ENCODE peak calls at places on chromosomes 3 and 15, in ten cellular contexts. One of them, this sample, is unnamed. For H3K27me3, the result is how much of the 10 kb centered on the place peaks cover.

GRCh38 chr15:57962887-57963286 is 102.6 kb downstream of the ALDH1A2 start:
- DNase-seq in GM23248: no peak
- DNase-seq in effector memory CD4-positive, alpha-beta T cell: no peak
- DNase-seq in K562: no peak
- DNase-seq in Panc1: no peak
- DNase-seq in left ventricle myocardium inferior: no peak
- DNase-seq in cardiac muscle cell: no peak
- DNase-seq in mammary epithelial cell: peak
- DNase-seq in neural progenitor cell: no peak
- DNase-seq in foreskin keratinocyte: peak
- DNase-seq in this sample: no peak

GRCh38 chr3:65928110-65928509 is 110.6 kb downstream of the MAGI1 start:
- DNase-seq in GM23248: no peak
- DNase-seq in effector memory CD4-positive, alpha-beta T cell: no peak
- DNase-seq in K562: no peak
- DNase-seq in Panc1: no peak
- DNase-seq in left ventricle myocardium inferior: no peak
- DNase-seq in cardiac muscle cell: no peak
- DNase-seq in mammary epithelial cell: no peak
- DNase-seq in neural progenitor cell: no peak
- DNase-seq in foreskin keratinocyte: no peak
- DNase-seq in this sample: no peak

GRCh38 chr15:40936709-40937666 is 7.8 kb downstream of the DLL4 start:
- DNase-seq in GM23248: peak
- DNase-seq in effector memory CD4-positive, alpha-beta T cell: no peak
- DNase-seq in K562: no peak
- DNase-seq in Panc1: no peak
- DNase-seq in left ventricle myocardium inferior: no peak
- DNase-seq in cardiac muscle cell: no peak
- DNase-seq in mammary epithelial cell: no peak
- DNase-seq in neural progenitor cell: peak
- DNase-seq in foreskin keratinocyte: no peak
- DNase-seq in this sample: no peak

GRCh38 chr3:176840604-176841287 is 356.5 kb downstream of the TBL1XR1 start:
- DNase-seq in GM23248: no peak
- DNase-seq in effector memory CD4-positive, alpha-beta T cell: no peak
- DNase-seq in K562: no peak
- DNase-seq in Panc1: no peak
- DNase-seq in left ventricle myocardium inferior: no peak
- DNase-seq in cardiac muscle cell: no peak
- DNase-seq in mammary epithelial cell: no peak
- DNase-seq in neural progenitor cell: no peak
- DNase-seq in foreskin keratinocyte: no peak
- DNase-seq in this sample: no peak

GRCh38 chr3:59247402-59247841 is 197.6 kb upstream of the CFAP20DC start:
- DNase-seq in GM23248: no peak
- DNase-seq in effector memory CD4-positive, alpha-beta T cell: no peak
- DNase-seq in K562: no peak
- DNase-seq in Panc1: no peak
- DNase-seq in left ventricle myocardium inferior: no peak
- DNase-seq in cardiac muscle cell: no peak
- DNase-seq in mammary epithelial cell: peak
- DNase-seq in neural progenitor cell: no peak
- DNase-seq in foreskin keratinocyte: peak
- DNase-seq in this sample: no peak

GRCh38 chr3:194273396-194274310 is 77.5 kb downstream of the CPN2 start:
- DNase-seq in GM23248: no peak
- DNase-seq in effector memory CD4-positive, alpha-beta T cell: no peak
- DNase-seq in K562: no peak
- DNase-seq in Panc1: no peak
- DNase-seq in left ventricle myocardium inferior: no peak
- DNase-seq in cardiac muscle cell: no peak
- DNase-seq in mammary epithelial cell: no peak
- DNase-seq in neural progenitor cell: no peak
- DNase-seq in foreskin keratinocyte: no peak
- DNase-seq in this sample: no peak

GRCh38 chr15:65306551-65306950 is 2.1 kb downstream of the RNU5B-1 start:
- DNase-seq in GM23248: no peak
- DNase-seq in effector memory CD4-positive, alpha-beta T cell: no peak
- DNase-seq in K562: no peak
- DNase-seq in Panc1: no peak
- DNase-seq in left ventricle myocardium inferior: no peak
- DNase-seq in cardiac muscle cell: no peak
- DNase-seq in mammary epithelial cell: no peak
- DNase-seq in neural progenitor cell: no peak
- DNase-seq in foreskin keratinocyte: no peak
- DNase-seq in this sample: no peak

GRCh38 chr3:147405552-147406254 is 640 bp downstream of the ZIC4 start:
- DNase-seq in GM23248: no peak
- DNase-seq in effector memory CD4-positive, alpha-beta T cell: no peak
- DNase-seq in K562: no peak
- DNase-seq in Panc1: no peak
- DNase-seq in left ventricle myocardium inferior: no peak
- DNase-seq in cardiac muscle cell: no peak
- DNase-seq in mammary epithelial cell: no peak
- DNase-seq in neural progenitor cell: peak
- DNase-seq in foreskin keratinocyte: no peak
- DNase-seq in this sample: no peak

GRCh38 chr15:63052961-63053698 is 10.6 kb downstream of the TPM1 start:
- DNase-seq in GM23248: peak
- DNase-seq in effector memory CD4-positive, alpha-beta T cell: no peak
- DNase-seq in K562: no peak
- DNase-seq in Panc1: no peak
- DNase-seq in left ventricle myocardium inferior: peak
- DNase-seq in cardiac muscle cell: peak
- DNase-seq in mammary epithelial cell: no peak
- DNase-seq in neural progenitor cell: peak
- DNase-seq in foreskin keratinocyte: no peak
- DNase-seq in this sample: no peak

GRCh38 chr3:139225551-139225950 is 118.3 kb upstream of the MRPS22 start:
- DNase-seq in GM23248: peak
- DNase-seq in effector memory CD4-positive, alpha-beta T cell: no peak
- DNase-seq in K562: no peak
- DNase-seq in Panc1: no peak
- DNase-seq in left ventricle myocardium inferior: no peak
- DNase-seq in cardiac muscle cell: no peak
- DNase-seq in mammary epithelial cell: peak
- DNase-seq in neural progenitor cell: no peak
- DNase-seq in foreskin keratinocyte: no peak
- DNase-seq in this sample: no peak

GRCh38 chr3:126509565-126510322 is 7.8 kb downstream of the UROC1 start:
- DNase-seq in GM23248: no peak
- DNase-seq in effector memory CD4-positive, alpha-beta T cell: no peak
- DNase-seq in K562: no peak
- DNase-seq in Panc1: no peak
- DNase-seq in left ventricle myocardium inferior: no peak
- DNase-seq in cardiac muscle cell: no peak
- DNase-seq in mammary epithelial cell: peak
- DNase-seq in neural progenitor cell: no peak
- DNase-seq in foreskin keratinocyte: no peak
- DNase-seq in this sample: no peak

GRCh38 chr3:104805508-104805907 is 561.2 kb upstream of the ALCAM start:
- DNase-seq in GM23248: no peak
- DNase-seq in effector memory CD4-positive, alpha-beta T cell: no peak
- DNase-seq in K562: no peak
- DNase-seq in Panc1: no peak
- DNase-seq in left ventricle myocardium inferior: no peak
- DNase-seq in cardiac muscle cell: no peak
- DNase-seq in mammary epithelial cell: no peak
- DNase-seq in neural progenitor cell: no peak
- DNase-seq in foreskin keratinocyte: no peak
- DNase-seq in this sample: no peak

GRCh38 chr3:54353547-54354339 is 231.4 kb downstream of the CACNA2D3 start:
- DNase-seq in GM23248: no peak
- DNase-seq in effector memory CD4-positive, alpha-beta T cell: no peak
- DNase-seq in K562: no peak
- DNase-seq in Panc1: no peak
- DNase-seq in left ventricle myocardium inferior: peak
- DNase-seq in cardiac muscle cell: no peak
- DNase-seq in mammary epithelial cell: no peak
- DNase-seq in neural progenitor cell: no peak
- DNase-seq in foreskin keratinocyte: no peak
- DNase-seq in this sample: no peak

GRCh38 chr15:70151008-70151407 is 53.3 kb upstream of the TLE3 start:
- DNase-seq in GM23248: no peak
- DNase-seq in effector memory CD4-positive, alpha-beta T cell: no peak
- DNase-seq in K562: no peak
- DNase-seq in Panc1: no peak
- DNase-seq in left ventricle myocardium inferior: no peak
- DNase-seq in cardiac muscle cell: no peak
- DNase-seq in mammary epithelial cell: no peak
- DNase-seq in neural progenitor cell: no peak
- DNase-seq in foreskin keratinocyte: no peak
- DNase-seq in this sample: no peak

GRCh38 chr15:35206060-35206675 is 121.1 kb upstream of the NANOGP8 start:
- DNase-seq in GM23248: no peak
- DNase-seq in effector memory CD4-positive, alpha-beta T cell: no peak
- DNase-seq in K562: peak
- DNase-seq in Panc1: peak
- DNase-seq in left ventricle myocardium inferior: no peak
- DNase-seq in cardiac muscle cell: no peak
- DNase-seq in mammary epithelial cell: peak
- DNase-seq in neural progenitor cell: peak
- DNase-seq in foreskin keratinocyte: no peak
- DNase-seq in this sample: no peak

GRCh38 chr3:28667646-28668376 is 319.2 kb upstream of the AZI2 start:
- DNase-seq in GM23248: peak
- DNase-seq in effector memory CD4-positive, alpha-beta T cell: no peak
- DNase-seq in K562: peak
- DNase-seq in Panc1: peak
- DNase-seq in left ventricle myocardium inferior: peak
- DNase-seq in cardiac muscle cell: peak
- DNase-seq in mammary epithelial cell: peak
- DNase-seq in neural progenitor cell: peak
- DNase-seq in foreskin keratinocyte: peak
- DNase-seq in this sample: no peak

GRCh38 chr3:195460355-195460754 is 17.5 kb upstream of the ACAP2 start:
- DNase-seq in GM23248: no peak
- DNase-seq in effector memory CD4-positive, alpha-beta T cell: no peak
- DNase-seq in K562: peak
- DNase-seq in Panc1: no peak
- DNase-seq in left ventricle myocardium inferior: no peak
- DNase-seq in cardiac muscle cell: no peak
- DNase-seq in mammary epithelial cell: no peak
- DNase-seq in neural progenitor cell: no peak
- DNase-seq in foreskin keratinocyte: no peak
- DNase-seq in this sample: no peak

GRCh38 chr3:94811836-94812235 is 749.0 kb downstream of the NSUN3 start:
- DNase-seq in GM23248: no peak
- DNase-seq in effector memory CD4-positive, alpha-beta T cell: no peak
- DNase-seq in K562: no peak
- DNase-seq in Panc1: no peak
- DNase-seq in left ventricle myocardium inferior: no peak
- DNase-seq in cardiac muscle cell: no peak
- DNase-seq in mammary epithelial cell: no peak
- DNase-seq in neural progenitor cell: no peak
- DNase-seq in foreskin keratinocyte: no peak
- DNase-seq in this sample: no peak

GRCh38 chr3:169552533-169552932 is 111.0 kb downstream of the MECOM start:
- DNase-seq in GM23248: no peak
- DNase-seq in effector memory CD4-positive, alpha-beta T cell: no peak
- DNase-seq in K562: no peak
- DNase-seq in Panc1: no peak
- DNase-seq in left ventricle myocardium inferior: no peak
- DNase-seq in cardiac muscle cell: no peak
- DNase-seq in mammary epithelial cell: peak
- DNase-seq in neural progenitor cell: no peak
- DNase-seq in foreskin keratinocyte: no peak
- DNase-seq in this sample: no peak
- H3K27me3 ChIP-seq in GM23248: under half
- H3K27me3 ChIP-seq in effector memory CD4-positive, alpha-beta T cell: under half
- H3K27me3 ChIP-seq in K562: under half
- H3K27me3 ChIP-seq in Panc1: under half
- H3K27me3 ChIP-seq in left ventricle myocardium inferior: under half
- H3K27me3 ChIP-seq in cardiac muscle cell: under half
- H3K27me3 ChIP-seq in mammary epithelial cell: under half
- H3K27me3 ChIP-seq in neural progenitor cell: under half
- H3K27me3 ChIP-seq in foreskin keratinocyte: under half
- H3K27me3 ChIP-seq in this sample: under half

DNA sequence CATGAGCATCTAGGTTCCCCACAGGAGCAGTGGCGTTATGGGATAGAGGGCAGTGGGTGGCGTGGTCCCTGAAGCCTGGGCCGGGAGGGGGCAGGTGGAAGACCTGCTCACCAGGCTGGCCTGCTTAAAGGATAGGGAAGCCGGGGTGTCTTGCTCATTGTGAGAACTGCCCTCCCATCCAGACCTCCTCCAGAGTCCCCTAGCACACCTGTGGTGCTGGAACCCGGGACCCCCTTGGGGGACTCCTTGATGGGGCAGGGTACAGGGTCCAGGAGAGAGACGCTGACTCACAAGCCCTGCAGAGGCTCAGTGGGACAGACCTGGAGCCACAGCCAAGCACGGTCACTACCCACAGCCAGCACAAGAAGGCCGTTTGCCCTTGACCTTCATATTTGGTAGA is 2.8 kb upstream of the RHCG start:
- DNase-seq in GM23248: no peak
- DNase-seq in effector memory CD4-positive, alpha-beta T cell: no peak
- DNase-seq in K562: no peak
- DNase-seq in Panc1: no peak
- DNase-seq in left ventricle myocardium inferior: no peak
- DNase-seq in cardiac muscle cell: no peak
- DNase-seq in mammary epithelial cell: no peak
- DNase-seq in neural progenitor cell: no peak
- DNase-seq in foreskin keratinocyte: no peak
- DNase-seq in this sample: no peak
- H3K27me3 ChIP-seq in GM23248: half or more
- H3K27me3 ChIP-seq in effector memory CD4-positive, alpha-beta T cell: under half
- H3K27me3 ChIP-seq in K562: half or more
- H3K27me3 ChIP-seq in Panc1: under half
- H3K27me3 ChIP-seq in left ventricle myocardium inferior: half or more
- H3K27me3 ChIP-seq in cardiac muscle cell: half or more
- H3K27me3 ChIP-seq in mammary epithelial cell: under half
- H3K27me3 ChIP-seq in neural progenitor cell: half or more
- H3K27me3 ChIP-seq in foreskin keratinocyte: under half
- H3K27me3 ChIP-seq in this sample: under half

GRCh38 chr3:178336336-178336735 is 199.9 kb upstream of the KCNMB2 start:
- DNase-seq in GM23248: no peak
- DNase-seq in effector memory CD4-positive, alpha-beta T cell: no peak
- DNase-seq in K562: no peak
- DNase-seq in Panc1: no peak
- DNase-seq in left ventricle myocardium inferior: no peak
- DNase-seq in cardiac muscle cell: no peak
- DNase-seq in mammary epithelial cell: no peak
- DNase-seq in neural progenitor cell: no peak
- DNase-seq in foreskin keratinocyte: no peak
- DNase-seq in this sample: no peak

GRCh38 chr3:178334239-178334638 is 202.0 kb upstream of the KCNMB2 start:
- DNase-seq in GM23248: no peak
- DNase-seq in effector memory CD4-positive, alpha-beta T cell: no peak
- DNase-seq in K562: no peak
- DNase-seq in Panc1: no peak
- DNase-seq in left ventricle myocardium inferior: no peak
- DNase-seq in cardiac muscle cell: no peak
- DNase-seq in mammary epithelial cell: no peak
- DNase-seq in neural progenitor cell: no peak
- DNase-seq in foreskin keratinocyte: no peak
- DNase-seq in this sample: no peak
- H3K27me3 ChIP-seq in GM23248: under half
- H3K27me3 ChIP-seq in effector memory CD4-positive, alpha-beta T cell: under half
- H3K27me3 ChIP-seq in K562: under half
- H3K27me3 ChIP-seq in Panc1: under half
- H3K27me3 ChIP-seq in left ventricle myocardium inferior: under half
- H3K27me3 ChIP-seq in cardiac muscle cell: under half
- H3K27me3 ChIP-seq in mammary epithelial cell: under half
- H3K27me3 ChIP-seq in neural progenitor cell: under half
- H3K27me3 ChIP-seq in foreskin keratinocyte: under half
- H3K27me3 ChIP-seq in this sample: under half

GRCh38 chr3:172104471-172105072 is 65.2 kb downstream of the FNDC3B start:
- DNase-seq in GM23248: no peak
- DNase-seq in effector memory CD4-positive, alpha-beta T cell: no peak
- DNase-seq in K562: peak
- DNase-seq in Panc1: no peak
- DNase-seq in left ventricle myocardium inferior: no peak
- DNase-seq in cardiac muscle cell: peak
- DNase-seq in mammary epithelial cell: peak
- DNase-seq in neural progenitor cell: peak
- DNase-seq in foreskin keratinocyte: peak
- DNase-seq in this sample: no peak
- H3K27me3 ChIP-seq in GM23248: under half
- H3K27me3 ChIP-seq in effector memory CD4-positive, alpha-beta T cell: under half
- H3K27me3 ChIP-seq in K562: under half
- H3K27me3 ChIP-seq in Panc1: under half
- H3K27me3 ChIP-seq in left ventricle myocardium inferior: under half
- H3K27me3 ChIP-seq in cardiac muscle cell: under half
- H3K27me3 ChIP-seq in mammary epithelial cell: under half
- H3K27me3 ChIP-seq in neural progenitor cell: under half
- H3K27me3 ChIP-seq in foreskin keratinocyte: under half
- H3K27me3 ChIP-seq in this sample: under half

This sample was measured in BJ.